ENCODE peak calls at places on chromosomes 5 and 9, in four cellular contexts. I is CD4-positive, CD25-positive, alpha-beta regulatory T cell; Z is CD8-positive, alpha-beta memory T cell; T is thoracic aorta. D is an unnamed sample. For H3K4me1, the result is how much of the 10 kb centered on the place peaks cover.

GRCh38 chr5:133683646-133684290 is 71.4 kb upstream of the FSTL4 start:
- DNase-seq in T (no peak), I (no peak), Z (no peak), D (no peak)

GRCh38 chr5:14988210-14988609 is 116.6 kb upstream of the ANKH start:
- DNase-seq in I (no peak), T (no peak), Z (no peak), D (no peak)

GRCh38 chr9:134193912-134194535 is 29.7 kb upstream of the RNU6ATAC start:
- DNase-seq in Z (no peak), T (no peak), I (no peak), D (no peak)

GRCh38 chr9:134778841-134779411 is 101.7 kb upstream of the FCN2 start:
- DNase-seq in T (no peak), Z (no peak), I (no peak), D (no peak)

GRCh38 chr5:181217111-181217804 is 5.8 kb upstream of the TRIM41 start:
- DNase-seq in Z (peak), I (peak), T (no peak), D (peak)

GRCh38 chr5:141511771-141512325 is 23.0 kb downstream of the PCDHGC5 start:
- DNase-seq in I (no peak), T (no peak), Z (no peak), D (no peak)

GRCh38 chr9:99092643-99093491 is 12.0 kb upstream of the TGFBR1 start:
- DNase-seq in Z (no peak), T (no peak), I (peak), D (no peak)

GRCh38 chr5:57577432-57578175 is 95.0 kb upstream of the ACTBL2 start:
- DNase-seq in T (no peak), Z (no peak), I (no peak), D (no peak)

GRCh38 chr9:132078369-132079356 is 1.0 kb downstream of the MED27 start:
- DNase-seq in I (peak), Z (peak), T (peak), D (no peak)

GRCh38 chr5:148179234-148179824 is 11.0 kb downstream of the SPINK14 start:
- DNase-seq in Z (peak), T (no peak), I (peak), D (no peak)

GRCh38 chr9:134720136-134720753 is 78.6 kb downstream of the COL5A1 start:
- DNase-seq in I (no peak), T (no peak), Z (no peak), D (no peak)

GRCh38 chr5:78806544-78806943 is 158.0 kb upstream of the LHFPL2 start:
- DNase-seq in I (no peak), Z (no peak), T (no peak), D (no peak)

GRCh38 chr5:158203256-158203655 is 344.3 kb upstream of the CLINT1 start:
- DNase-seq in Z (no peak), T (no peak), I (no peak), D (no peak)

GRCh38 chr5:150181035-150181434 is 8.8 kb upstream of the SLC6A7 start:
- DNase-seq in I (no peak), Z (no peak), T (no peak), D (no peak)
- H3K4me1 ChIP-seq in I (under half), Z (under half), T (half or more), D (under half)

DNA sequence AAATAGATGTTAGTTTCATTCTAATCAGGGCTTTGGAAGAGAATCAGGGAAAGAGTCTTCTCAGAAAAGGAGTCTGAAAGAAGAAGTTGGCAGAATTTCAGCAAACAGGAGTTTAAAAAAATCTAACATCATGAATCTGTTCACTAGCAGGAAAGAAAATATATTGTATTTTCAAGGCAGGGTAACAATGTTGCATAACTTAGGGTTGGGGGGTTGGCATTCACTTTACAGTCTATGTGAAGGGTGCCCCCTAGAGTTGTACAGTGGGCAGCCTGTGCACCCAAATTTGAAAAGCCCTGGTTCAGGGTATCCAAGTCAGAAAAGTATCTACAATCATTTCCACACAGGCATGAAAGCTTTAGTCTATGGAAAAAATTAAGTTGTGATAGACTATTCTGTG is 348.4 kb upstream of the SLC30A5 start:
- DNase-seq in T (no peak), I (no peak), Z (no peak), D (no peak)
- H3K4me1 ChIP-seq in T (under half), I (under half), Z (under half), D (under half)

DNA sequence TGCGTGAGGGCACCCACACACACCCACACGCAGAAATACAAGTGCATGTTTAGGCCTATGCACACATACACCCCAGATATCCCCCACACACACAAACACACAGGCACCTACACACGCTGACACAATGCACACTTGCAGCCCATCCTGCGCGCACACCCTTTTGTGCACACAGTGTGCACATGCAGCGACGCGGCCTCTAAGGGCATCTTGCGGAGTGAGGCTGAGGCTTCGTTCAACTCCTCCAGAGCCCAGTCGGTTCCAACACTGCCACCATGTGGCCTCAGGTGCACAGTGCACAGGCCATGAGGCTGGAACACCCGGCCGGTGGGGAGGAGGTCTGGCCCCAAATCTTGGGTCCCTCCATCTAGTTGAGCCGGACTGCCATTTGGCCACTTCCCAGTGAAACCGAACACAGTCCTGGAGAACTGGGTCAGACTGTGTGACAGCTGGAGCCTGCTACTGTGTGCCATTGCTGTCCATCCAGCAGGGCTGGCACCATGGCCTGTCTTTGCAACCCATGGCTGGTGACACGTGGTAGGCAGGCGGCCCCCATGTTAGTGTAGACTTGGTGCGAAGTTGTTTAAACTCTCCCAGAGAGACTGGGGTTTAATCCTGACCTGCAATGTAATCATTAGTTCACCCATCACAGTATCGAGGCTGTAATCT is 97.7 kb upstream of the MVB12B start:
- DNase-seq in Z (peak), I (peak), T (no peak), D (peak)
- H3K4me1 ChIP-seq in Z (under half), I (under half), T (under half), D (under half)

DNA sequence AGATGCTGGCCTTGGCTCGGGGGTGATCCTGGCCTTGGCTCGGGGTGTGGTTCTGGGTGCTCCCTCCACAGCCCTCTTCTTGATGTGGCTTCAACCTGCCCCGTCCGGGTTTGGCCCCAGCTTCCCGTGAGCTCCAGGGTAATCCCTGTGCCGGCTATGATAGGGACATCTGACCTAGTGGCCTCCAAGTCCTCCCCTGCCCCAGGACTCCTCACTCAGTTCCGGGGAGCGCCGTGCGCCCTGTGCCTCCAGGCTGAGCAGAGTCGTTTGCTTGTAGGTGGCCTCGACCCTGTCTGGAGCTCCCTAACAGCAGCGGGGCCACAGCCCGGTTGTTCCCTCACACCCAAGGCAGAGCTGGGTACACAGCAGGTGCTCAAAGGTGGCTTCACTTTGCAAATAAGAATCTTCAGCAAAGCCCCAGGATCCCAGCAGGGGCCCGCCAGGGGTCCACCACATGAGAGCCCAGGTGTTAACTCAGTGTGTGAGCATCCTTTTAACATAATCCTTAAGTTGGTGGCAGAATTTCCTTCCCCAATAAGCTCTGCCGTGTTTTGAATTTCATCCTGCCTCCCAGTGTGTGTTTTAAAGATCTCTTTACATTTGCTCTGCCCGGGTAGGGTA is 32.3 kb upstream of the CEP72 start:
- DNase-seq in Z (no peak), I (no peak), T (no peak), D (no peak)
- H3K4me1 ChIP-seq in Z (under half), I (under half), T (under half), D (under half)

GRCh38 chr5:56523779-56524178 is 290.6 kb upstream of the ANKRD55 start:
- DNase-seq in T (no peak), Z (no peak), I (no peak), D (no peak)

GRCh38 chr5:56522169-56522568 is 289.0 kb upstream of the ANKRD55 start:
- DNase-seq in I (no peak), T (no peak), Z (no peak), D (no peak)

GRCh38 chr5:56525117-56525516 is 290.2 kb upstream of the MAP3K1 start:
- DNase-seq in Z (no peak), T (peak), I (no peak), D (no peak)

GRCh38 chr5:56520951-56521350 is 287.8 kb upstream of the ANKRD55 start:
- DNase-seq in T (no peak), I (no peak), Z (no peak), D (no peak)

GRCh38 chr5:56522972-56523371 is 289.8 kb upstream of the ANKRD55 start:
- DNase-seq in Z (no peak), T (peak), I (no peak), D (no peak)
- H3K4me1 ChIP-seq in Z (under half), T (under half), I (under half), D (under half)